ENCODE peak calls at places on chromosomes 4 and X, in five cellular contexts. L is heart right ventricle; A is CD8-positive, alpha-beta memory T cell; W is suprapubic skin; Q is right lobe of liver. K is an unnamed sample. For H3K4me1, the result is how much of the 10 kb centered on the place peaks cover.

GRCh38 chr4:82268050-82268825 is 105.6 kb downstream of the HNRNPD start:
- DNase-seq in L (peak), A (peak), W (no peak), Q (peak), K (peak)

GRCh38 chr4:124757121-124757520 is 44.6 kb upstream of the ANKRD50 start:
- DNase-seq in L (no peak), A (no peak), W (no peak), Q (no peak), K (no peak)

GRCh38 chr4:67820903-67821302 is 62.9 kb downstream of the TMPRSS11D start:
- DNase-seq in L (no peak), A (no peak), W (no peak), Q (no peak), K (no peak)

GRCh38 chr4:170088686-170089085 is 1.1 kb downstream of the AADAT start:
- DNase-seq in L (no peak), A (no peak), W (no peak), Q (no peak), K (no peak)

GRCh38 chrX:22800360-22800759 is 199.4 kb upstream of the DDX53 start:
- DNase-seq in L (peak), A (no peak), W (no peak), Q (no peak), K (peak)

GRCh38 chrX:49155243-49155899 is 7.2 kb upstream of the MAGIX start:
- DNase-seq in L (no peak), A (no peak), W (no peak), Q (no peak), K (peak)

GRCh38 chr4:127533028-127533700 is 99.6 kb upstream of the INTU start:
- DNase-seq in L (peak), A (no peak), W (no peak), Q (peak), K (no peak)

GRCh38 chrX:34563061-34563460 is 94.0 kb downstream of the TMEM47 start:
- DNase-seq in L (no peak), A (no peak), W (no peak), Q (no peak), K (no peak)

GRCh38 chr4:70623301-70623700 is 5.2 kb upstream of the ENAM start:
- DNase-seq in L (no peak), A (no peak), W (no peak), Q (no peak), K (no peak)

GRCh38 chr4:123453006-123453685 is 56.6 kb downstream of the SPRY1 start:
- DNase-seq in L (no peak), A (no peak), W (no peak), Q (no peak), K (no peak)

GRCh38 chr4:181525641-181526040 is 717.6 kb upstream of the TENM3 start:
- DNase-seq in L (no peak), A (no peak), W (no peak), Q (no peak), K (no peak)

GRCh38 chrX:120549483-120550452 is 11.0 kb downstream of the CUL4B start:
- DNase-seq in L (no peak), A (no peak), W (no peak), Q (no peak), K (peak)

GRCh38 chr4:8700576-8700975 is 108.0 kb downstream of the CPZ start:
- DNase-seq in L (no peak), A (no peak), W (peak), Q (peak), K (no peak)

GRCh38 chr4:7985891-7986441 is 46.3 kb upstream of the AFAP1 start:
- DNase-seq in L (no peak), A (no peak), W (no peak), Q (no peak), K (no peak)

GRCh38 chr4:175531405-175532091 is 280.5 kb downstream of the GPM6A start:
- DNase-seq in L (no peak), A (no peak), W (no peak), Q (no peak), K (peak)

GRCh38 chr4:101420661-101421060 is 73.3 kb upstream of the PPP3CA start:
- DNase-seq in L (no peak), A (no peak), W (no peak), Q (no peak), K (no peak)

GRCh38 chr4:112848931-112849330 is 200.5 kb upstream of the ANK2 start:
- DNase-seq in L (no peak), A (no peak), W (no peak), Q (no peak), K (no peak)

GRCh38 chr4:80235451-80235850 is 31.0 kb upstream of the FGF5 start:
- DNase-seq in L (no peak), A (no peak), W (no peak), Q (no peak), K (peak)

GRCh38 chrX:1767026-1767425 is 152.2 kb downstream of the ASMT start:
- DNase-seq in L (no peak), A (no peak), W (no peak), Q (no peak), K (no peak)

GRCh38 chr4:109998867-109999303 is 86.2 kb downstream of the EGF start:
- DNase-seq in L (no peak), A (no peak), W (no peak), Q (no peak), K (no peak)

GRCh38 chr4:169906104-169906503 is 120.1 kb downstream of the MFAP3L start:
- DNase-seq in L (no peak), A (no peak), W (no peak), Q (peak), K (no peak)

GRCh38 chr4:121462660-121463261 is 81.9 kb upstream of the QRFPR start:
- DNase-seq in L (no peak), A (peak), W (no peak), Q (no peak), K (peak)

GRCh38 chr4:66769436-66769835 is 775.9 kb downstream of the CENPC start:
- DNase-seq in L (no peak), A (no peak), W (no peak), Q (no peak), K (no peak)

GRCh38 chr4:76930721-76931481 is 18.7 kb upstream of the SEPTIN11 start:
- DNase-seq in L (no peak), A (no peak), W (no peak), Q (no peak), K (peak)

GRCh38 chrX:9724711-9725110 is 40.9 kb downstream of the GPR143 start:
- DNase-seq in L (no peak), A (no peak), W (no peak), Q (no peak), K (no peak)

GRCh38 chrX:119118780-119119395 is 8.7 kb downstream of the KIAA1210 start:
- DNase-seq in L (peak), A (peak), W (no peak), Q (peak), K (peak)

GRCh38 chrX:10197597-10198210 is 40.9 kb downstream of the CLCN4 start:
- DNase-seq in L (no peak), A (no peak), W (no peak), Q (no peak), K (no peak)

GRCh38 chr4:11912886-11913285 is 484.2 kb upstream of the HS3ST1 start:
- DNase-seq in L (no peak), A (no peak), W (no peak), Q (no peak), K (no peak)
- H3K27ac ChIP-seq in L (no peak), A (no peak), W (no peak), Q (no peak), K (no peak)

DNA sequence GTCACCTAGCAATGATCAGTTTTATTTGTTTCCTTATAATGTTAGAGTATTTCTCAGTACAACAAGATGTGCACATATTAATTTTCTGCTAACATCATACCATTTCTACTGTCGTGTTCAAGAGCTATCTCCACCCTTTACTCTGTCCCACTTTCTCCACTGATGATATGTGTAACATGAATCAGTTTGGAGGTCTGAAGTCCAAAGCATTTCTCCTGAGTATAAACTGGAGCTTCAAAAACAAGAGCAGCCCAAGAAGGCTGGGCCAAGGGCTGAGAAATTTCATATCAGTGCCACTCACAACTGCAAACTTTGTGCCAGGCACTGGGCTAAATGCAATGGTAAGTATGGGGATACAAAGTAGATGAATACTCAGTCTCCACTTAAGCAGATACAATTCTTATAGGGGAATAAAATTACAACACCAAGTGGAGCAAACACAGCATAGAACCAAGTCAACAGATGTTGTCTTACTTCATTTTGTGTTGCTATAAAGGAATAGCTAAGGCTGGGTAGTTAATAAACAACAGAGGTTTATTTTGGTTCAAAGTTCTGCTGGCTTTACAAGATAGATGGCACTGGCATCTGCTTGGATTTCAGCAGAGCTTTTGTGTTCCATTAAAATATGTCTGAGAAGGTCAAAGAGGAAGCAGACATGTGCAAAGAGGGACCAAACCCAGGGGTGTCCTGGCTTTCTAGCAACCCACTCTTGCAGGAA is 44.2 kb downstream of the AMELX start:
- DNase-seq in L (no peak), A (no peak), W (no peak), Q (no peak), K (no peak)
- H3K4me3 ChIP-seq in L (no peak), A (no peak), W (no peak), Q (no peak), K (no peak)

DNA sequence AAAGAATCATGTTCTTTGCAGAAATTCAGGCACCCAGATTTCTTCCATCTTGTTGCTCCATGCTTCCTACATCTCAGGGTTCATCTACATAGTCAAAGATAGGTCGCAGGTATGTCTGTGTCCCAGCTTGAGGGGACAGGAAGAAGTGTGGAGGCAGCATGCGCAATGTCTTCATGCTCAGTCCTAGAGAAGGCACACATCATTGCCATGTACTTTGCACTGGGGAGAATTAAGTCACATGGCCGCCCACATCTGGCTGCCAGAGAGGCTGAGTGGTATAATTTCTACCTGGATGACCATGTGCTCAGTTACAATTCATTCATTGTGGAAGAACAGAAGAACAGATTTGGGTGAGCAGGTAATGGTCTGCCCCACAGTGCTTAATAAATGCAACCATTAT is 54.1 kb downstream of the GAB1 start:
- DNase-seq in L (no peak), A (no peak), W (no peak), Q (no peak), K (no peak)
- H3K4me1 ChIP-seq in L (half or more), A (under half), W (under half), Q (under half), K (under half)

DNA sequence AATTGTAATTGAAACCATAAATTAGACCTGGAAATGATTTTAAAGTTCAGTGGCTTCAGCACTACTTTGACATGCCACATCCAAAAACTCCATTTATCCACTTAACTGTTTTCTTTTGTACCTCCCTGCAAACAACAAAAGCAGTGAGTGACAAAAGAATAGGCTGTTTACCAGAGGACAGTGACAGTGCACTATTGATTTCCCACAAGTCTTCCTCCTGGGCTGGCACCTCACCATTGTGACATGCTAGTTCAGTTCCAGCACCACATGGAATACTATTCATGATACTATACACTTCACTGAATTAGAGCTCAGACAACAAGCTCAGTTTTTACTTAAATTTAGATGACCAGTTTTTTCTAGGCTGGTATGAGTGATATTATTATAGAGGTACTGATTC is 29.3 kb downstream of the MOSPD2 start:
- DNase-seq in L (no peak), A (no peak), W (no peak), Q (no peak), K (no peak)
- H3K27ac ChIP-seq in L (no peak), A (no peak), W (no peak), Q (no peak), K (no peak)